ENCODE peak calls at places on chromosomes 5 and 9, in ten cellular contexts. A is stimulated activated CD8-positive, alpha-beta memory T cell treated with anti-CD3 and anti-CD28 coated beads, Interleukin-7, amount 100 ng/mL, for 1 hour; E is Calu3; R is adipocyte; N is activated T-helper 1 cell treated with Interleukin-2 at 50 U/mL for 16 hours; C is activated CD8-positive, alpha-beta memory T cell treated with anti-CD3 and anti-CD28 coated beads, Interleukin-2, amount 50 U/mL, for 48 hours; H is SHP77 treated with DMSO at 0.1 percent for 48 hours; U is ovary; L is stomach; K is NCI-H460. P is an unnamed sample.

GRCh38 chr5:93062548-93062947 is 518.5 kb downstream of the NR2F1-AS1 start:
- DNase-seq in A (no peak), E (no peak), R (no peak), N (no peak), C (no peak), H (no peak), U (no peak), L (no peak), K (peak), P (no peak)

GRCh38 chr5:166086568-166086967 is 2204.9 kb upstream of the WWC1 start:
- DNase-seq in A (no peak), E (no peak), R (no peak), N (no peak), C (no peak), H (no peak), U (no peak), L (no peak), K (no peak), P (no peak)

GRCh38 chr5:157100140-157100679 is 8.6 kb downstream of the HAVCR2 start:
- DNase-seq in A (no peak), E (no peak), R (peak), N (no peak), C (peak), H (no peak), U (no peak), L (no peak), K (peak), P (peak)

GRCh38 chr5:342501-343460 is 21.3 kb downstream of the AHRR start:
- DNase-seq in A (no peak), E (no peak), R (no peak), N (no peak), C (peak), H (no peak), U (no peak), L (no peak), K (no peak), P (no peak)

GRCh38 chr9:76987594-76988200 is 31.8 kb upstream of the FOXB2 start:
- DNase-seq in A (no peak), E (peak), R (peak), N (no peak), C (no peak), H (no peak), U (no peak), L (no peak), K (peak), P (peak)

GRCh38 chr9:109986423-109987055 is 206.5 kb downstream of the PALM2AKAP2 start:
- DNase-seq in A (no peak), E (no peak), R (peak), N (no peak), C (no peak), H (no peak), U (no peak), L (no peak), K (no peak), P (peak)

GRCh38 chr5:40385544-40385943 is 294.2 kb upstream of the PTGER4 start:
- DNase-seq in A (no peak), E (peak), R (no peak), N (no peak), C (no peak), H (no peak), U (no peak), L (no peak), K (no peak), P (peak)

GRCh38 chr5:124912653-124913328 is 166.4 kb upstream of the ZNF608 start:
- DNase-seq in A (no peak), E (no peak), R (no peak), N (no peak), C (no peak), H (no peak), U (no peak), L (no peak), K (no peak), P (no peak)

GRCh38 chr5:169576181-169576598 is 7.4 kb upstream of the SPDL1 start:
- DNase-seq in A (no peak), E (no peak), R (peak), N (no peak), C (no peak), H (no peak), U (no peak), L (no peak), K (no peak), P (peak)

GRCh38 chr9:26463841-26464240 is 428.8 kb downstream of the CAAP1 start:
- DNase-seq in A (no peak), E (no peak), R (no peak), N (no peak), C (no peak), H (no peak), U (no peak), L (no peak), K (no peak), P (no peak)

GRCh38 chr5:154857091-154857533 is 1.3 kb upstream of the CNOT8 start:
- DNase-seq in A (no peak), E (no peak), R (no peak), N (peak), C (no peak), H (no peak), U (no peak), L (peak), K (no peak), P (peak)

GRCh38 chr5:78662323-78662722 is 13.8 kb upstream of the LHFPL2 start:
- DNase-seq in A (no peak), E (no peak), R (no peak), N (no peak), C (no peak), H (no peak), U (no peak), L (no peak), K (no peak), P (no peak)

GRCh38 chr5:116766470-116766947 is 191.9 kb upstream of the SEMA6A start:
- DNase-seq in A (no peak), E (peak), R (peak), N (no peak), C (no peak), H (peak), U (peak), L (no peak), K (peak), P (peak)

GRCh38 chr5:179668404-179668803 is 12.4 kb downstream of the CBY3 start:
- DNase-seq in A (no peak), E (no peak), R (peak), N (peak), C (peak), H (peak), U (no peak), L (peak), K (peak), P (peak)

GRCh38 chr9:38186372-38187115 is 117.5 kb upstream of the SHB start:
- DNase-seq in A (no peak), E (no peak), R (no peak), N (no peak), C (no peak), H (no peak), U (no peak), L (no peak), K (no peak), P (no peak)

GRCh38 chr5:172446336-172447051 is 7.8 kb downstream of the SH3PXD2B start:
- DNase-seq in A (no peak), E (no peak), R (no peak), N (no peak), C (no peak), H (no peak), U (no peak), L (no peak), K (no peak), P (no peak)

GRCh38 chr5:37308796-37309195 is 59.6 kb upstream of the CPLANE1 start:
- DNase-seq in A (no peak), E (no peak), R (peak), N (no peak), C (no peak), H (no peak), U (no peak), L (no peak), K (no peak), P (peak)

GRCh38 chr5:135393229-135393628 is 5.8 kb downstream of the MACROH2A1 start:
- DNase-seq in A (no peak), E (no peak), R (no peak), N (no peak), C (no peak), H (no peak), U (no peak), L (no peak), K (no peak), P (peak)